ENCODE peak calls at places on chromosomes 6 and 20, in seven cellular contexts. One of them, this sample, is unnamed.
A peak's percentile ranks its signal among the peaks of the same experiment; 100 is the strongest.

GRCh38 chr6:15527838-15528617 is 134.8 kb downstream of the DTNBP1 start:
- DNase-seq in body of pancreas: no peak
- DNase-seq in caudate nucleus: no peak
- DNase-seq in CD4-positive, alpha-beta memory T cell: no peak
- DNase-seq in uterus: no peak
- DNase-seq in naive thymus-derived CD4-positive, alpha-beta T cell: no peak
- DNase-seq in breast epithelium: no peak
- DNase-seq in this sample: no peak

GRCh38 chr6:5132741-5133140 is 47.6 kb downstream of the PPP1R3G start:
- DNase-seq in body of pancreas: peak; percentile 62
- DNase-seq in caudate nucleus: no peak
- DNase-seq in CD4-positive, alpha-beta memory T cell: no peak
- DNase-seq in breast epithelium: peak; percentile 20
- DNase-seq in uterus: peak; percentile 71
- DNase-seq in naive thymus-derived CD4-positive, alpha-beta T cell: no peak
- DNase-seq in this sample: peak; percentile 45

GRCh38 chr20:13995086-13995665 is at the start of gene MACROD2:
- DNase-seq in naive thymus-derived CD4-positive, alpha-beta T cell: peak; percentile 50
- DNase-seq in body of pancreas: peak; percentile 96
- DNase-seq in caudate nucleus: peak; percentile 79
- DNase-seq in breast epithelium: peak; percentile 90
- DNase-seq in uterus: peak; percentile 91
- DNase-seq in CD4-positive, alpha-beta memory T cell: no peak
- DNase-seq in this sample: peak; percentile 95

GRCh38 chr20:32164984-32165735 is 42.4 kb downstream of the PLAGL2 start:
- DNase-seq in uterus: peak; percentile 71
- DNase-seq in body of pancreas: no peak
- DNase-seq in caudate nucleus: no peak
- DNase-seq in breast epithelium: no peak
- DNase-seq in CD4-positive, alpha-beta memory T cell: no peak
- DNase-seq in naive thymus-derived CD4-positive, alpha-beta T cell: no peak
- DNase-seq in this sample: no peak

GRCh38 chr6:14035448-14035847 is 82.1 kb upstream of the CD83 start:
- DNase-seq in breast epithelium: peak; percentile 45
- DNase-seq in CD4-positive, alpha-beta memory T cell: no peak
- DNase-seq in body of pancreas: peak; percentile 76
- DNase-seq in uterus: no peak
- DNase-seq in caudate nucleus: no peak
- DNase-seq in naive thymus-derived CD4-positive, alpha-beta T cell: no peak
- DNase-seq in this sample: peak; percentile 31

GRCh38 chr6:24890471-24890870 is 45.3 kb downstream of the RIPOR2 start:
- DNase-seq in uterus: no peak
- DNase-seq in breast epithelium: no peak
- DNase-seq in naive thymus-derived CD4-positive, alpha-beta T cell: no peak
- DNase-seq in body of pancreas: no peak
- DNase-seq in CD4-positive, alpha-beta memory T cell: no peak
- DNase-seq in caudate nucleus: no peak
- DNase-seq in this sample: no peak

GRCh38 chr6:158645064-158646022 is 800 bp upstream of the DYNLT1 start:
- DNase-seq in CD4-positive, alpha-beta memory T cell: peak; percentile 22
- DNase-seq in breast epithelium: no peak
- DNase-seq in naive thymus-derived CD4-positive, alpha-beta T cell: peak; percentile 24
- DNase-seq in uterus: no peak
- DNase-seq in caudate nucleus: no peak
- DNase-seq in body of pancreas: no peak
- DNase-seq in this sample: peak; percentile 88

GRCh38 chr20:48717095-48717958 is 110.5 kb downstream of the PREX1 start:
- DNase-seq in naive thymus-derived CD4-positive, alpha-beta T cell: no peak
- DNase-seq in CD4-positive, alpha-beta memory T cell: no peak
- DNase-seq in caudate nucleus: no peak
- DNase-seq in uterus: no peak
- DNase-seq in body of pancreas: no peak
- DNase-seq in breast epithelium: no peak
- DNase-seq in this sample: no peak

GRCh38 chr6:89952696-89953095 is 58.4 kb downstream of the GJA10 start:
- DNase-seq in caudate nucleus: no peak
- DNase-seq in naive thymus-derived CD4-positive, alpha-beta T cell: peak; percentile 44
- DNase-seq in breast epithelium: no peak
- DNase-seq in uterus: no peak
- DNase-seq in body of pancreas: peak; percentile 20
- DNase-seq in CD4-positive, alpha-beta memory T cell: peak; percentile 86
- DNase-seq in this sample: no peak

GRCh38 chr20:22700387-22700786 is 116.0 kb upstream of the FOXA2 start:
- DNase-seq in breast epithelium: peak; percentile 24
- DNase-seq in body of pancreas: no peak
- DNase-seq in caudate nucleus: no peak
- DNase-seq in naive thymus-derived CD4-positive, alpha-beta T cell: no peak
- DNase-seq in CD4-positive, alpha-beta memory T cell: no peak
- DNase-seq in uterus: no peak
- DNase-seq in this sample: peak; percentile 62

GRCh38 chr6:73665686-73666319 is 12.0 kb upstream of the SLC17A5 start:
- DNase-seq in caudate nucleus: no peak
- DNase-seq in body of pancreas: no peak
- DNase-seq in naive thymus-derived CD4-positive, alpha-beta T cell: no peak
- DNase-seq in CD4-positive, alpha-beta memory T cell: no peak
- DNase-seq in breast epithelium: no peak
- DNase-seq in uterus: no peak
- DNase-seq in this sample: no peak

GRCh38 chr6:134413241-134413643 is 95.3 kb upstream of the SGK1 start:
- DNase-seq in uterus: no peak
- DNase-seq in caudate nucleus: no peak
- DNase-seq in naive thymus-derived CD4-positive, alpha-beta T cell: no peak
- DNase-seq in CD4-positive, alpha-beta memory T cell: no peak
- DNase-seq in breast epithelium: no peak
- DNase-seq in body of pancreas: peak; percentile 49
- DNase-seq in this sample: no peak

GRCh38 chr6:125149256-125150144 is 4.1 kb upstream of the TPD52L1 start:
- DNase-seq in body of pancreas: no peak
- DNase-seq in CD4-positive, alpha-beta memory T cell: no peak
- DNase-seq in uterus: no peak
- DNase-seq in caudate nucleus: no peak
- DNase-seq in naive thymus-derived CD4-positive, alpha-beta T cell: no peak
- DNase-seq in breast epithelium: no peak
- DNase-seq in this sample: no peak

GRCh38 chr6:137282253-137282652 is 63.1 kb upstream of the IFNGR1 start:
- DNase-seq in naive thymus-derived CD4-positive, alpha-beta T cell: no peak
- DNase-seq in breast epithelium: no peak
- DNase-seq in uterus: no peak
- DNase-seq in caudate nucleus: no peak
- DNase-seq in body of pancreas: peak; percentile 23
- DNase-seq in CD4-positive, alpha-beta memory T cell: no peak
- DNase-seq in this sample: no peak

GRCh38 chr6:92623441-92623840 is 795.9 kb downstream of the EPHA7 start:
- DNase-seq in naive thymus-derived CD4-positive, alpha-beta T cell: no peak
- DNase-seq in CD4-positive, alpha-beta memory T cell: no peak
- DNase-seq in body of pancreas: no peak
- DNase-seq in caudate nucleus: no peak
- DNase-seq in breast epithelium: no peak
- DNase-seq in uterus: no peak
- DNase-seq in this sample: no peak

GRCh38 chr20:61414455-61414991 is 162.5 kb downstream of the CDH4 start:
- DNase-seq in naive thymus-derived CD4-positive, alpha-beta T cell: no peak
- DNase-seq in caudate nucleus: no peak
- DNase-seq in body of pancreas: no peak
- DNase-seq in CD4-positive, alpha-beta memory T cell: no peak
- DNase-seq in uterus: no peak
- DNase-seq in breast epithelium: no peak
- DNase-seq in this sample: no peak

GRCh38 chr20:61413752-61414151 is 161.7 kb downstream of the CDH4 start:
- DNase-seq in breast epithelium: no peak
- DNase-seq in body of pancreas: no peak
- DNase-seq in CD4-positive, alpha-beta memory T cell: no peak
- DNase-seq in naive thymus-derived CD4-positive, alpha-beta T cell: no peak
- DNase-seq in caudate nucleus: no peak
- DNase-seq in uterus: no peak
- DNase-seq in this sample: no peak

GRCh38 chr20:61408951-61409740 is 157.1 kb downstream of the CDH4 start:
- DNase-seq in caudate nucleus: no peak
- DNase-seq in breast epithelium: no peak
- DNase-seq in body of pancreas: no peak
- DNase-seq in CD4-positive, alpha-beta memory T cell: no peak
- DNase-seq in uterus: no peak
- DNase-seq in naive thymus-derived CD4-positive, alpha-beta T cell: no peak
- DNase-seq in this sample: no peak

GRCh38 chr20:61407561-61407960 is 155.5 kb downstream of the CDH4 start:
- DNase-seq in body of pancreas: no peak
- DNase-seq in naive thymus-derived CD4-positive, alpha-beta T cell: no peak
- DNase-seq in breast epithelium: no peak
- DNase-seq in uterus: no peak
- DNase-seq in CD4-positive, alpha-beta memory T cell: no peak
- DNase-seq in caudate nucleus: no peak
- DNase-seq in this sample: no peak

GRCh38 chr20:61411743-61412142 is 159.7 kb downstream of the CDH4 start:
- DNase-seq in naive thymus-derived CD4-positive, alpha-beta T cell: no peak
- DNase-seq in breast epithelium: no peak
- DNase-seq in body of pancreas: no peak
- DNase-seq in caudate nucleus: no peak
- DNase-seq in CD4-positive, alpha-beta memory T cell: no peak
- DNase-seq in uterus: no peak
- DNase-seq in this sample: no peak
- H3K27ac ChIP-seq in naive thymus-derived CD4-positive, alpha-beta T cell: no peak overlapping the region
- H3K27ac ChIP-seq in breast epithelium: no peak overlapping the region
- H3K27ac ChIP-seq in body of pancreas: no peak overlapping the region
- H3K27ac ChIP-seq in caudate nucleus: no peak overlapping the region
- H3K27ac ChIP-seq in CD4-positive, alpha-beta memory T cell: no peak overlapping the region
- H3K27ac ChIP-seq in uterus: no peak overlapping the region
- H3K27ac ChIP-seq in this sample: no peak overlapping the region

GRCh38 chr6:151680846-151681425 is 126.5 kb upstream of the ESR1 start:
- DNase-seq in breast epithelium: no peak
- DNase-seq in CD4-positive, alpha-beta memory T cell: no peak
- DNase-seq in naive thymus-derived CD4-positive, alpha-beta T cell: no peak
- DNase-seq in body of pancreas: no peak
- DNase-seq in caudate nucleus: no peak
- DNase-seq in uterus: no peak
- DNase-seq in this sample: peak; percentile 59
- H3K27ac ChIP-seq in breast epithelium: peak overlapping the region; percentile 78
- H3K27ac ChIP-seq in CD4-positive, alpha-beta memory T cell: no peak overlapping the region
- H3K27ac ChIP-seq in naive thymus-derived CD4-positive, alpha-beta T cell: no peak overlapping the region
- H3K27ac ChIP-seq in body of pancreas: no peak overlapping the region
- H3K27ac ChIP-seq in caudate nucleus: no peak overlapping the region
- H3K27ac ChIP-seq in uterus: peak overlapping the region; percentile 80
- H3K27ac ChIP-seq in this sample: peak overlapping the region; percentile 77

GRCh38 chr6:149342525-149342924 is 25.0 kb downstream of the TAB2 start:
- DNase-seq in caudate nucleus: no peak
- DNase-seq in CD4-positive, alpha-beta memory T cell: no peak
- DNase-seq in uterus: no peak
- DNase-seq in naive thymus-derived CD4-positive, alpha-beta T cell: no peak
- DNase-seq in body of pancreas: no peak
- DNase-seq in breast epithelium: no peak
- DNase-seq in this sample: no peak
- H3K27ac ChIP-seq in caudate nucleus: no peak overlapping the region
- H3K27ac ChIP-seq in CD4-positive, alpha-beta memory T cell: no peak overlapping the region
- H3K27ac ChIP-seq in uterus: no peak overlapping the region
- H3K27ac ChIP-seq in naive thymus-derived CD4-positive, alpha-beta T cell: no peak overlapping the region
- H3K27ac ChIP-seq in body of pancreas: no peak overlapping the region
- H3K27ac ChIP-seq in breast epithelium: no peak overlapping the region
- H3K27ac ChIP-seq in this sample: no peak overlapping the region

GRCh38 chr6:105515054-105515453 is 112.2 kb upstream of the PREP start:
- DNase-seq in naive thymus-derived CD4-positive, alpha-beta T cell: no peak
- DNase-seq in CD4-positive, alpha-beta memory T cell: no peak
- DNase-seq in caudate nucleus: no peak
- DNase-seq in uterus: no peak
- DNase-seq in breast epithelium: no peak
- DNase-seq in body of pancreas: no peak
- DNase-seq in this sample: no peak
- H3K27ac ChIP-seq in naive thymus-derived CD4-positive, alpha-beta T cell: no peak overlapping the region
- H3K27ac ChIP-seq in CD4-positive, alpha-beta memory T cell: no peak overlapping the region
- H3K27ac ChIP-seq in caudate nucleus: no peak overlapping the region
- H3K27ac ChIP-seq in uterus: peak overlapping the region; percentile 4
- H3K27ac ChIP-seq in breast epithelium: no peak overlapping the region
- H3K27ac ChIP-seq in body of pancreas: no peak overlapping the region
- H3K27ac ChIP-seq in this sample: no peak overlapping the region

DNA sequence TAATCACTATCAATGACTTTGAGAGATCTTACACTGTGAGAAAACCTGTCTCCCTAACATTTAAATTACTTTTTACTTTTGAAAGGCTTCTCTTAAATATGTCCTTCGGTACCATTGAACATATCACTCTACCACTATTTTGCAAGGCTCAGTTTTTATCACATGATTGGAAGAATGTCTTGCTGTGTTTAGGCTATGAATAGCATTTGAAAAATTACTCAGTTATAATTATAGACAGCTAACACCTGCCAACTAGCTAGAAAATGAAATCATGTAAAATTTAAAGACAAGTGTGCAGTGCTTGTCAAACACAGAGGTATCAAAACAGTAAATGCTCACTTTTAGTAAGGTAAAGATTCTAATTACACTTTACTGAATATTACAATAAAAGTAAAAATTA is 11.0 kb downstream of the SESN1 start:
- DNase-seq in uterus: no peak
- DNase-seq in naive thymus-derived CD4-positive, alpha-beta T cell: no peak
- DNase-seq in caudate nucleus: no peak
- DNase-seq in breast epithelium: no peak
- DNase-seq in body of pancreas: no peak
- DNase-seq in CD4-positive, alpha-beta memory T cell: no peak
- DNase-seq in this sample: no peak
- H3K27ac ChIP-seq in uterus: no peak overlapping the region
- H3K27ac ChIP-seq in naive thymus-derived CD4-positive, alpha-beta T cell: no peak overlapping the region
- H3K27ac ChIP-seq in caudate nucleus: no peak overlapping the region
- H3K27ac ChIP-seq in breast epithelium: no peak overlapping the region
- H3K27ac ChIP-seq in body of pancreas: no peak overlapping the region
- H3K27ac ChIP-seq in CD4-positive, alpha-beta memory T cell: no peak overlapping the region
- H3K27ac ChIP-seq in this sample: no peak overlapping the region

This sample was measured in thyroid gland.